ENCODE peak calls at places on chromosomes 16 and 17, in six cellular contexts. One of them, this sample, is unnamed.

GRCh38 chr17:15470536-15470935 is 3.1 kb upstream of the CDRT4 start:
- DNase-seq in NCI-H460: no peak
- DNase-seq in breast epithelium: no peak
- DNase-seq in hippocampal formation: no peak
- DNase-seq in RCC 7860: no peak
- DNase-seq in stimulated activated CD8-positive, alpha-beta memory T cell treated with anti-CD3 and anti-CD28 coated beads, Interleukin-4, amount 100 ng/mL, for 4 hours: no peak
- DNase-seq in this sample: no peak

GRCh38 chr17:54901230-54901847 is 687 bp downstream of the TOM1L1 start:
- DNase-seq in NCI-H460: peak; percentile 89
- DNase-seq in breast epithelium: no peak
- DNase-seq in hippocampal formation: no peak
- DNase-seq in RCC 7860: peak; percentile 42
- DNase-seq in stimulated activated CD8-positive, alpha-beta memory T cell treated with anti-CD3 and anti-CD28 coated beads, Interleukin-4, amount 100 ng/mL, for 4 hours: no peak
- DNase-seq in this sample: no peak

GRCh38 chr16:87757841-87758426 is 7.9 kb downstream of the KLHDC4 start:
- DNase-seq in NCI-H460: no peak
- DNase-seq in breast epithelium: no peak
- DNase-seq in hippocampal formation: no peak
- DNase-seq in RCC 7860: no peak
- DNase-seq in stimulated activated CD8-positive, alpha-beta memory T cell treated with anti-CD3 and anti-CD28 coated beads, Interleukin-4, amount 100 ng/mL, for 4 hours: no peak
- DNase-seq in this sample: no peak

GRCh38 chr17:5702951-5703510 is 118.7 kb upstream of the NLRP1 start:
- DNase-seq in NCI-H460: no peak
- DNase-seq in breast epithelium: no peak
- DNase-seq in hippocampal formation: no peak
- DNase-seq in RCC 7860: no peak
- DNase-seq in stimulated activated CD8-positive, alpha-beta memory T cell treated with anti-CD3 and anti-CD28 coated beads, Interleukin-4, amount 100 ng/mL, for 4 hours: no peak
- DNase-seq in this sample: no peak

GRCh38 chr17:62707425-62707739 is 79.9 kb downstream of the MRC2 start:
- DNase-seq in NCI-H460: no peak
- DNase-seq in breast epithelium: no peak
- DNase-seq in hippocampal formation: no peak
- DNase-seq in RCC 7860: no peak
- DNase-seq in stimulated activated CD8-positive, alpha-beta memory T cell treated with anti-CD3 and anti-CD28 coated beads, Interleukin-4, amount 100 ng/mL, for 4 hours: no peak
- DNase-seq in this sample: no peak

GRCh38 chr16:50520451-50521245 is 27.5 kb upstream of the NKD1 start:
- DNase-seq in NCI-H460: no peak
- DNase-seq in breast epithelium: peak; percentile 1
- DNase-seq in hippocampal formation: peak; percentile 74
- DNase-seq in RCC 7860: no peak
- DNase-seq in stimulated activated CD8-positive, alpha-beta memory T cell treated with anti-CD3 and anti-CD28 coated beads, Interleukin-4, amount 100 ng/mL, for 4 hours: no peak
- DNase-seq in this sample: no peak

GRCh38 chr16:52435573-52435972 is 111.4 kb downstream of the TOX3 start:
- DNase-seq in NCI-H460: no peak
- DNase-seq in breast epithelium: no peak
- DNase-seq in hippocampal formation: peak; percentile 13
- DNase-seq in RCC 7860: no peak
- DNase-seq in stimulated activated CD8-positive, alpha-beta memory T cell treated with anti-CD3 and anti-CD28 coated beads, Interleukin-4, amount 100 ng/mL, for 4 hours: no peak
- DNase-seq in this sample: no peak

GRCh38 chr16:5642470-5642869 is 544.9 kb upstream of the EEF2KMT start:
- DNase-seq in NCI-H460: no peak
- DNase-seq in breast epithelium: no peak
- DNase-seq in hippocampal formation: no peak
- DNase-seq in RCC 7860: no peak
- DNase-seq in stimulated activated CD8-positive, alpha-beta memory T cell treated with anti-CD3 and anti-CD28 coated beads, Interleukin-4, amount 100 ng/mL, for 4 hours: no peak
- DNase-seq in this sample: no peak

GRCh38 chr16:28183930-28184329 is 27.8 kb downstream of the XPO6 start:
- DNase-seq in NCI-H460: no peak
- DNase-seq in breast epithelium: no peak
- DNase-seq in hippocampal formation: no peak
- DNase-seq in RCC 7860: no peak
- DNase-seq in stimulated activated CD8-positive, alpha-beta memory T cell treated with anti-CD3 and anti-CD28 coated beads, Interleukin-4, amount 100 ng/mL, for 4 hours: no peak
- DNase-seq in this sample: no peak

GRCh38 chr16:88473666-88474534 is 20.8 kb downstream of the ZFPM1 start:
- DNase-seq in NCI-H460: no peak
- DNase-seq in breast epithelium: no peak
- DNase-seq in hippocampal formation: no peak
- DNase-seq in RCC 7860: no peak
- DNase-seq in stimulated activated CD8-positive, alpha-beta memory T cell treated with anti-CD3 and anti-CD28 coated beads, Interleukin-4, amount 100 ng/mL, for 4 hours: no peak
- DNase-seq in this sample: no peak

GRCh38 chr17:76238847-76239537 is 1.3 kb downstream of the RNF157 start:
- DNase-seq in NCI-H460: no peak
- DNase-seq in breast epithelium: no peak
- DNase-seq in hippocampal formation: no peak
- DNase-seq in RCC 7860: no peak
- DNase-seq in stimulated activated CD8-positive, alpha-beta memory T cell treated with anti-CD3 and anti-CD28 coated beads, Interleukin-4, amount 100 ng/mL, for 4 hours: no peak
- DNase-seq in this sample: no peak

GRCh38 chr16:89143911-89144675 is 27.5 kb upstream of the CDH15 start:
- DNase-seq in NCI-H460: no peak
- DNase-seq in breast epithelium: no peak
- DNase-seq in hippocampal formation: no peak
- DNase-seq in RCC 7860: no peak
- DNase-seq in stimulated activated CD8-positive, alpha-beta memory T cell treated with anti-CD3 and anti-CD28 coated beads, Interleukin-4, amount 100 ng/mL, for 4 hours: no peak
- DNase-seq in this sample: no peak

GRCh38 chr17:60079401-60079861 is 710 bp upstream of the HEATR6 start:
- DNase-seq in NCI-H460: peak; percentile 2
- DNase-seq in breast epithelium: no peak
- DNase-seq in hippocampal formation: no peak
- DNase-seq in RCC 7860: peak; percentile 37
- DNase-seq in stimulated activated CD8-positive, alpha-beta memory T cell treated with anti-CD3 and anti-CD28 coated beads, Interleukin-4, amount 100 ng/mL, for 4 hours: no peak
- DNase-seq in this sample: no peak

GRCh38 chr17:34398990-34399389 is 36.0 kb upstream of the CCL1 start:
- DNase-seq in NCI-H460: no peak
- DNase-seq in breast epithelium: no peak
- DNase-seq in hippocampal formation: no peak
- DNase-seq in RCC 7860: no peak
- DNase-seq in stimulated activated CD8-positive, alpha-beta memory T cell treated with anti-CD3 and anti-CD28 coated beads, Interleukin-4, amount 100 ng/mL, for 4 hours: no peak
- DNase-seq in this sample: no peak

GRCh38 chr16:1318268-1318545 is 8.8 kb downstream of the UBE2I start:
- DNase-seq in NCI-H460: no peak
- DNase-seq in breast epithelium: no peak
- DNase-seq in hippocampal formation: no peak
- DNase-seq in RCC 7860: no peak
- DNase-seq in stimulated activated CD8-positive, alpha-beta memory T cell treated with anti-CD3 and anti-CD28 coated beads, Interleukin-4, amount 100 ng/mL, for 4 hours: no peak
- DNase-seq in this sample: no peak

GRCh38 chr16:12758670-12759558 is 44.8 kb downstream of the CPPED1 start:
- DNase-seq in NCI-H460: no peak
- DNase-seq in breast epithelium: no peak
- DNase-seq in hippocampal formation: no peak
- DNase-seq in RCC 7860: no peak
- DNase-seq in stimulated activated CD8-positive, alpha-beta memory T cell treated with anti-CD3 and anti-CD28 coated beads, Interleukin-4, amount 100 ng/mL, for 4 hours: no peak
- DNase-seq in this sample: no peak

GRCh38 chr16:85834741-85835140 is 35.2 kb downstream of the COX4I1 start:
- DNase-seq in NCI-H460: no peak
- DNase-seq in breast epithelium: no peak
- DNase-seq in hippocampal formation: no peak
- DNase-seq in RCC 7860: no peak
- DNase-seq in stimulated activated CD8-positive, alpha-beta memory T cell treated with anti-CD3 and anti-CD28 coated beads, Interleukin-4, amount 100 ng/mL, for 4 hours: no peak
- DNase-seq in this sample: no peak

GRCh38 chr16:75181630-75182029 is 25.3 kb downstream of the CTRB2 start:
- DNase-seq in NCI-H460: no peak
- DNase-seq in breast epithelium: no peak
- DNase-seq in hippocampal formation: no peak
- DNase-seq in RCC 7860: no peak
- DNase-seq in stimulated activated CD8-positive, alpha-beta memory T cell treated with anti-CD3 and anti-CD28 coated beads, Interleukin-4, amount 100 ng/mL, for 4 hours: no peak
- DNase-seq in this sample: no peak

GRCh38 chr17:964881-965280 is 14.7 kb downstream of the NXN start:
- DNase-seq in NCI-H460: no peak
- DNase-seq in breast epithelium: no peak
- DNase-seq in hippocampal formation: no peak
- DNase-seq in RCC 7860: no peak
- DNase-seq in stimulated activated CD8-positive, alpha-beta memory T cell treated with anti-CD3 and anti-CD28 coated beads, Interleukin-4, amount 100 ng/mL, for 4 hours: no peak
- DNase-seq in this sample: no peak

GRCh38 chr16:64437706-64438329 is 684.0 kb downstream of the CDH11 start:
- DNase-seq in NCI-H460: no peak
- DNase-seq in breast epithelium: no peak
- DNase-seq in hippocampal formation: no peak
- DNase-seq in RCC 7860: no peak
- DNase-seq in stimulated activated CD8-positive, alpha-beta memory T cell treated with anti-CD3 and anti-CD28 coated beads, Interleukin-4, amount 100 ng/mL, for 4 hours: no peak
- DNase-seq in this sample: no peak

GRCh38 chr17:72120878-72121163 is at the start of gene SOX9:
- DNase-seq in NCI-H460: peak; percentile 97
- DNase-seq in breast epithelium: peak; percentile 97
- DNase-seq in hippocampal formation: peak; percentile 93
- DNase-seq in RCC 7860: peak; percentile 92
- DNase-seq in stimulated activated CD8-positive, alpha-beta memory T cell treated with anti-CD3 and anti-CD28 coated beads, Interleukin-4, amount 100 ng/mL, for 4 hours: no peak
- DNase-seq in this sample: no peak

GRCh38 chr16:4290236-4290830 is 17.5 kb upstream of the TFAP4 start:
- DNase-seq in NCI-H460: peak; percentile 87
- DNase-seq in breast epithelium: no peak
- DNase-seq in hippocampal formation: no peak
- DNase-seq in RCC 7860: peak; percentile 83
- DNase-seq in stimulated activated CD8-positive, alpha-beta memory T cell treated with anti-CD3 and anti-CD28 coated beads, Interleukin-4, amount 100 ng/mL, for 4 hours: no peak
- DNase-seq in this sample: no peak

GRCh38 chr16:29705030-29705429 is 26.1 kb downstream of the QPRT start:
- DNase-seq in NCI-H460: no peak
- DNase-seq in breast epithelium: no peak
- DNase-seq in hippocampal formation: no peak
- DNase-seq in RCC 7860: peak; percentile 48
- DNase-seq in stimulated activated CD8-positive, alpha-beta memory T cell treated with anti-CD3 and anti-CD28 coated beads, Interleukin-4, amount 100 ng/mL, for 4 hours: no peak
- DNase-seq in this sample: no peak

GRCh38 chr17:83071966-83072562 is 7.3 kb upstream of the METRNL start:
- DNase-seq in NCI-H460: no peak
- DNase-seq in breast epithelium: no peak
- DNase-seq in hippocampal formation: no peak
- DNase-seq in RCC 7860: no peak
- DNase-seq in stimulated activated CD8-positive, alpha-beta memory T cell treated with anti-CD3 and anti-CD28 coated beads, Interleukin-4, amount 100 ng/mL, for 4 hours: no peak
- DNase-seq in this sample: no peak

GRCh38 chr16:67244387-67245188 is 2.7 kb downstream of the FHOD1 start:
- DNase-seq in NCI-H460: peak; percentile 59
- DNase-seq in breast epithelium: peak; percentile 77
- DNase-seq in hippocampal formation: peak; percentile 41
- DNase-seq in RCC 7860: peak; percentile 78
- DNase-seq in stimulated activated CD8-positive, alpha-beta memory T cell treated with anti-CD3 and anti-CD28 coated beads, Interleukin-4, amount 100 ng/mL, for 4 hours: peak; percentile 62
- DNase-seq in this sample: peak; percentile 40

GRCh38 chr17:12853921-12854320 is 64.6 kb downstream of the ARHGAP44 start:
- DNase-seq in NCI-H460: no peak
- DNase-seq in breast epithelium: no peak
- DNase-seq in hippocampal formation: no peak
- DNase-seq in RCC 7860: no peak
- DNase-seq in stimulated activated CD8-positive, alpha-beta memory T cell treated with anti-CD3 and anti-CD28 coated beads, Interleukin-4, amount 100 ng/mL, for 4 hours: no peak
- DNase-seq in this sample: no peak

This sample was measured in esophagus squamous epithelium.